ENCODE peak calls at places on chromosomes 5 and 9, in four cellular contexts. Y is HepG2, R is GM12878, M is H1. C is an unnamed sample.

GRCh38 chr5:160330212-160330611 is 17.8 kb upstream of the CCNJL start:
- DNase-seq in Y (no peak), R (no peak), M (no peak), C (no peak)

GRCh38 chr5:170483701-170484458 is 19.9 kb upstream of the KCNIP1 start:
- DNase-seq in Y (no peak), R (no peak), M (no peak), C (no peak)

GRCh38 chr5:3639175-3639574 is 43.5 kb downstream of the IRX1 start:
- DNase-seq in Y (no peak), R (no peak), M (no peak), C (no peak)

GRCh38 chr9:92187390-92187789 is 72.2 kb upstream of the SPTLC1 start:
- DNase-seq in Y (no peak), R (no peak), M (no peak), C (no peak)

GRCh38 chr5:153982206-153982605 is 56.5 kb downstream of the FAM114A2 start:
- DNase-seq in Y (no peak), R (no peak), M (no peak), C (no peak)

GRCh38 chr9:68951879-68952659 is 61.8 kb downstream of the PRKACG start:
- DNase-seq in Y (no peak), R (no peak), M (no peak), C (no peak)

GRCh38 chr9:32384364-32385134 is at the start of gene ACO1:
- DNase-seq in Y (peak; percentile 80), R (peak; percentile 28), M (peak; percentile 93), C (peak; percentile 76)

GRCh38 chr9:116163293-116164055 is 9.9 kb downstream of the PAPPA start:
- DNase-seq in Y (peak; percentile 10), R (no peak), M (no peak), C (no peak)

GRCh38 chr5:171898379-171898778 is 108.1 kb downstream of the FBXW11 start:
- DNase-seq in Y (no peak), R (no peak), M (no peak), C (no peak)

GRCh38 chr5:41707853-41708603 is 162.2 kb downstream of the OXCT1 start:
- DNase-seq in Y (peak; percentile 10), R (no peak), M (peak; percentile 59), C (peak; percentile 16)

GRCh38 chr5:192691-192969 is 1.3 kb downstream of the LRRC14B start:
- DNase-seq in Y (no peak), R (no peak), M (no peak), C (no peak)

GRCh38 chr9:392103-392502 is 177.4 kb downstream of the DOCK8 start:
- DNase-seq in Y (no peak), R (no peak), M (no peak), C (no peak)

GRCh38 chr9:134076644-134077043 is 8.8 kb upstream of the BRD3 start:
- DNase-seq in Y (no peak), R (no peak), M (no peak), C (no peak)

GRCh38 chr5:41519801-41520200 is 9.4 kb upstream of the PLCXD3 start:
- DNase-seq in Y (no peak), R (no peak), M (no peak), C (no peak)

GRCh38 chr5:39074009-39074886 is at the start of gene RICTOR:
- DNase-seq in Y (peak; percentile 70), R (peak; percentile 66), M (peak; percentile 92), C (no peak)

GRCh38 chr5:132190161-132190817 is 37.4 kb downstream of the P4HA2 start:
- DNase-seq in Y (peak; percentile 76), R (no peak), M (no peak), C (peak; percentile 43)

GRCh38 chr9:81871695-81872094 is 56.5 kb upstream of the SPATA31D4 start:
- DNase-seq in Y (no peak), R (no peak), M (no peak), C (peak; percentile 22)

GRCh38 chr9:101791938-101792337 is 53.5 kb upstream of the GRIN3A start:
- DNase-seq in Y (peak; percentile 31), R (no peak), M (peak; percentile 77), C (peak; percentile 79)

GRCh38 chr5:73232266-73233041 is 59.5 kb downstream of the TMEM174 start:
- DNase-seq in Y (no peak), R (no peak), M (peak; percentile 66), C (no peak)

GRCh38 chr5:152164860-152165259 is 240.2 kb upstream of the GLRA1 start:
- DNase-seq in Y (no peak), R (no peak), M (no peak), C (no peak)

GRCh38 chr5:152171888-152172287 is 233.2 kb downstream of the NMUR2 start:
- DNase-seq in Y (no peak), R (no peak), M (no peak), C (no peak)

DNA sequence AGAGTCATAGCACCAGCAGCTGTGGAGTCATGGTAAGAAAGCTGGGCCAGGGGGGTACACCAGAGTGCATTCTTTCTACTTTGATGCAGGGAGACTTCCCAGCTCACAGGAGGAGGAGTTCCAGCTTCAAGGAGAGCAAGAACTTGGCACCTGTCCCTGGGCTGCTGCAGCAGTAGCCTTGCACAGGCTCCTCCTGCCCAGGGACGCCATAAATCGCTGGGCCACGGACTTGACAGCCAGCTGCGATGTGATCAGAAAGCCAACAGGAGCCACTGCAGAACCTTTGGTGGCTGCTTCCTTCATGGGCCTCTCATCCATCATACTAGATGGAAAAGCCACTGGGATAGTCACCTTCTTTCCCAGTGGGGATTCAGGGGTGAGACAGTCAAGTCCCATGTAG is 234.7 kb downstream of the NMUR2 start:
- DNase-seq in Y (no peak), R (no peak), M (no peak), C (no peak)
- TF ChIP-seq YY1 in Y (no peak), R (no peak), M (no peak), C (no peak)

GRCh38 chr9:127108182-127108876 is 14.1 kb downstream of the ANGPTL2 start:
- DNase-seq in Y (no peak), R (no peak), M (no peak), C (no peak)
- H3K4me1 ChIP-seq in Y (peaks cover 83% of the 10 kb centered on the region), R (no peaks in the 10 kb centered on the region), M (peaks cover 14% of the 10 kb centered on the region), C (peaks cover 14% of the 10 kb centered on the region)

GRCh38 chr5:90570034-90570433 is 11.4 kb downstream of the ADGRV1 start:
- DNase-seq in Y (no peak), R (no peak), M (no peak), C (no peak)
- TF ChIP-seq SUZ12 in Y (no peak), R (no peak), M (no peak), C (no peak)

DNA sequence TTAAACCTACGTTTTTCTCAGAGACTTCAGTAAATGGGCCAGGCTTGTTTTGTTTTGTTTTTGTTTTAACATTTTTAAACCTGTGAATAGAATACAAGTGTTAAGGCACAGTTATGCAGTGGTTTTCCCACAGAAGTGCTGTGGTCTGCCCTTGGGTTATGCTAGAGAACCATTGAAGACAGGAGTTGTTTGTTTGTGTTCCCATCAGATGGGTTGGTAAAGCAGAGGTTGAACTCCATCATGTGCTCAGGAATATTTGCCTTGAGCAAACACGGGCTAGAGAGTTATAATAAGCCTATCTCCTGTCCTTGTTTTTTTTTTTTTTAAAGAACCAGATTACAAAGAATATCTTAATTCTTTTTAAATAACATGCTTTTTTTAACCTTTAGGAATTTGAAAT is 28.5 kb downstream of the RHOBTB3 start:
- DNase-seq in Y (peak; percentile 95), R (no peak), M (no peak), C (no peak)
- TF ChIP-seq YY1 in Y (no peak), R (no peak), M (no peak), C (no peak)

DNA sequence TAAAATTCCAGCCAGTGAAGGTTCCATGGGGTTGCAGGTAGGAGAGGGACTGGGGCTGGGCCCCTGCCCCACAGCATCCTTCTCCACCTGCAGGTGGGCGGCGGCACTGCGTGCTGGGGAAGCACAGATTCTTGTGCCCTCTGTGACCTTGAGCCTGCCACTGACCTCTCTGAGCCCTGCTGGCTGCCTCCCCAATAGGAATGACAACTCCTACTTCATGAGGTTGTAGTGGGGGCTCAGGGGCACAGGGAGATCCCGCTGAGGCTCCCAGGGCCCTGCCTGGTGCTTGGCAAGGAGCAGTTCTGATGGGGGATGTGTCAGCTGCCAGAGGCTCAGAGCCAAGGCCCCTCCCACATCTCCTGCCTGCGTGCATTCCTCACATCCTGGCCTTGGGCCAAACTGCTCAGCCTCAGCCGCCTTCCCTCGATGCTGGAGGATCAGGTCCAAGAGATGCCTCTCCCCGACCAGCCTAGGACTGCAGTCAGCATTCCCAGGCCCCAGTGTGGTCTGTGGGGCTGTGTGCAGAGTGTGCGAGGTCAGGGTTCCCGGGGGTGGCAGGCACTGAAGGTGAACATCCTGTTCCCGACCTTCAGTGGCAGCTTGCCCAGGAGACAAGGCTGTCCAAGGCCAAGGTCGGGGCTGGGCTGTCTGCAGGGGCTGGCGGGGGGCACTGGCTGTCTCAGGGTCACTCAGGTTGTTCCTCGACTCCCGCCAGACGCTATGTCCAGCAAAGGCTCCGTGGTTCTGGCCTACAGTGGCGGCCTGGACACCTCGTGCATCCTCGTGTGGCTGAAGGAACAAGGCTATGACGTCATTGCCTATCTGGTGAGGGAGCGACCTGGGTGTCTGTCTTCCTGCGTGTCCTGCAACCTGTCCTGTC is 7.0 kb downstream of the ASS1 start:
- DNase-seq in Y (peak; percentile 61), R (no peak), M (peak; percentile 89), C (peak; percentile 73)
- H3K4me1 ChIP-seq in Y (peaks cover 74% of the 10 kb centered on the region), R (no peaks in the 10 kb centered on the region), M (peaks cover 26% of the 10 kb centered on the region), C (peaks cover 46% of the 10 kb centered on the region)

DNA sequence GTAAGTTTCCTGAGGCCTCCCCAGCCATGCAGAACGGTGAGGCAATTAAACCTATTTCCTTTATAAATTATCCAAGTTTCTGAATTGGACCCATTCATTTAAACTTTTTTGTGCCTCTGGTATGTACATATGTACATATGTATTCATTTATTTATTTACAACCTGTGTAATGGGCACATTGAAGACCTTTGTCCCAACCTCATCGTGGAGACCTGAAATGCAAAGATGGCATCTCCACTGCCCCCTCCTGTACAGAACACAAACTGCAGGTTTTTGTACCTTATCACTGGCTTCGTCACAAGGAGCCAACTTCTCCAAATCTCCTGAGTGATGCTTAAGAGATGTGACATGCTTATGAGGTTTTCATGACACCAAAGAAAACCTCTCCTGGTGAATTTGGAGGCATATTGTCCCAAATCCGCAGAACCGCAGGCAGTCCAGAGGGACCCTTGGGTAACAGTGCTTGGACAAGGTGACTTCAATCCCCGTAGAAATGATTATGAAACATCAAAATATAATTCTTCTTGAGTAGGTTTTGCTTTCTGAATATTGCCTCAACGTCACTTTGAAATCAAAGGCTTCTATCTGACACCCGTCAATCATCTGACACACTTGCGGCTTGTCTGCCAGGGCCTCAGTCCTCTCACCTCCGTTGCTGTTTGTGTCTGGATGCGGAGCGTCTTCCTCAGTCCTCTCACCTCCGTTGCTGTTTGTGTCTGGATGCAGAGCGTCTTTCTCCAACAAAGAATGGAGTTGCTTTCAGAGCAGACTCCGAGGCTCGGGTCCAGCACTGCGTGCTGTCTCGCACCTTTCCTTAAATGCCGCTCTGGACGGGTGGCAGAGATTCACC is 135.0 kb upstream of the IRX4 start:
- DNase-seq in Y (peak; percentile 8), R (no peak), M (peak; percentile 66), C (peak; percentile 25)
- TF ChIP-seq SUZ12 in Y (no peak), R (no peak), M (no peak), C (no peak)

DNA sequence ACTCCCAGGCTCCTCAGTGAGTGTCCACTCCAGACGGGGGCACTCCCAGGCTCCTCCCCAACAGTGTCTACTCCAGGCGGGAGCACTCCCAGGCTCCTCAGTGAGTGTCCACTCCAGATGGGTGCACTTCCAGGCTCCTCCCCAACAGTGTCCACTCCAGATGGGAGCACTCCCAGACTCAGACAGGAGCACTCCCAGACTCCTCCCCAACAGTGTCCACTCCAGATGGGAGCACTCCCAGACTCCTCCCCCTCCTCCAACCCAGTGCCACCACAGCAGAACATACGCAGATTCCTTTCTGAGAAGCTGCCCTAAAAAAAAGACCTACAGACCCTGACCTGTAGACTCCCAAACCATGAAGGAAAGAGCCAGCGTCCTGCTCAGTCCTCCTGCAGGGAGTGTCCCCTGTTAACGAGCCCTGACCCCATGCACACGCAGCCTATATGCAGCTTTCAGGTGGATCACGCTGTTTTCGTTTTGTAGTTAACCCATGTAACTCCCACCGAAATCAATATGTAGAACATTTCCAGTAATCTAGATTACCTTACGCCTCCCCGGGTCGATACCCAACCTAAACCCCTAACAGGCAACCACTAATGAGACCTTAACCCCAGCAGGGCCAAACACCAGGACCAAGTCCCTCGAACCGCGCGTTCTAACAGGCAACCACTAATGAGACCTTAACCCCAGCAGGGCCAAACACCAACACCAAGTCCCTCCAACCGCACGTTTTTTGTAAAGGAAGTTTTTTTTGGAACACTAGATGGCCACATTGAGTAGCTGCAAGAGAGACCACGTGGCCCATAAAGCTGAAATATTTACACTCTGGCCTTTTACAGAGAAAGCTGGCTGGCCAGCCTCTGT is 15.7 kb downstream of the PNPLA7 start:
- DNase-seq in Y (peak; percentile 81), R (no peak), M (no peak), C (peak; percentile 50)
- TF ChIP-seq YY1 in Y (no peak), R (no peak), M (no peak), C (no peak)

C was measured in NT2/D1.